ENCODE peak calls at places on chromosome 14, in seven cellular contexts. C is nephron progenitor cell; W is CD8-positive, alpha-beta T cell; X is iris pigment epithelial cell; M is DMS 273 treated with DMSO at 0.1 percent for 48 hours; Q is anterior cingulate cortex; H is stimulated activated CD4-positive, alpha-beta T cell treated with anti-CD3 and anti-CD28 coated beads, Interleukin-2, amount 100 ng/mL, for 48 hours. J is an unnamed sample.

GRCh38 chr14:60807971-60808370 is 73.4 kb downstream of the MNAT1 start:
- DNase-seq in C (no peak), W (no peak), X (peak), M (no peak), Q (no peak), H (no peak), J (no peak)

GRCh38 chr14:21227981-21228380 is 41.3 kb downstream of the HNRNPC start:
- DNase-seq in C (no peak), W (no peak), X (no peak), M (no peak), Q (no peak), H (no peak), J (no peak)

GRCh38 chr14:73634333-73634833 is 10.4 kb upstream of the DNAL1 start:
- DNase-seq in C (no peak), W (no peak), X (peak), M (no peak), Q (no peak), H (no peak), J (peak)

GRCh38 chr14:61211476-61212262 is 69.5 kb downstream of the TMEM30B start:
- DNase-seq in C (no peak), W (no peak), X (no peak), M (no peak), Q (no peak), H (no peak), J (no peak)

GRCh38 chr14:76775159-76775694 is 14.0 kb downstream of the VASH1 start:
- DNase-seq in C (no peak), W (no peak), X (no peak), M (no peak), Q (no peak), H (no peak), J (no peak)

GRCh38 chr14:68137704-68138619 is 318.4 kb downstream of the RAD51B start:
- DNase-seq in C (peak), W (no peak), X (peak), M (peak), Q (no peak), H (no peak), J (peak)

GRCh38 chr14:97120204-97121120 is 323.3 kb downstream of the VRK1 start:
- DNase-seq in C (no peak), W (peak), X (no peak), M (no peak), Q (no peak), H (peak), J (no peak)

GRCh38 chr14:91059576-91060471 is 617 bp downstream of the RPS6KA5 start:
- DNase-seq in C (peak), W (peak), X (no peak), M (no peak), Q (no peak), H (peak), J (peak)